ENCODE peak calls at places on chromosomes 1 and 21, in five cellular contexts. One of them, this sample, is unnamed.

GRCh38 chr1:211009944-211010343 is 124.0 kb downstream of the KCNH1 start:
- DNase-seq in A549: no peak
- DNase-seq in mucosa of descending colon: no peak
- DNase-seq in stimulated activated CD4-positive, alpha-beta T cell treated with anti-CD3 and anti-CD28 coated beads, TNF-alpha, amount 100 ng/mL, for 1 hour: no peak
- DNase-seq in GM12864: no peak
- DNase-seq in this sample: no peak

GRCh38 chr1:183477986-183478781 is 5.9 kb downstream of the SMG7 start:
- DNase-seq in A549: no peak
- DNase-seq in mucosa of descending colon: no peak
- DNase-seq in stimulated activated CD4-positive, alpha-beta T cell treated with anti-CD3 and anti-CD28 coated beads, TNF-alpha, amount 100 ng/mL, for 1 hour: no peak
- DNase-seq in GM12864: no peak
- DNase-seq in this sample: no peak

GRCh38 chr1:159204791-159205141 is at the start of gene ACKR1:
- DNase-seq in A549: no peak
- DNase-seq in mucosa of descending colon: no peak
- DNase-seq in stimulated activated CD4-positive, alpha-beta T cell treated with anti-CD3 and anti-CD28 coated beads, TNF-alpha, amount 100 ng/mL, for 1 hour: no peak
- DNase-seq in GM12864: no peak
- DNase-seq in this sample: no peak

GRCh38 chr1:78690516-78690915 is 40.9 kb downstream of the IFI44 start:
- DNase-seq in A549: no peak
- DNase-seq in mucosa of descending colon: no peak
- DNase-seq in stimulated activated CD4-positive, alpha-beta T cell treated with anti-CD3 and anti-CD28 coated beads, TNF-alpha, amount 100 ng/mL, for 1 hour: no peak
- DNase-seq in GM12864: no peak
- DNase-seq in this sample: no peak

GRCh38 chr1:17875171-17875881 is 120.2 kb downstream of the ACTL8 start:
- DNase-seq in A549: no peak
- DNase-seq in mucosa of descending colon: no peak
- DNase-seq in stimulated activated CD4-positive, alpha-beta T cell treated with anti-CD3 and anti-CD28 coated beads, TNF-alpha, amount 100 ng/mL, for 1 hour: no peak
- DNase-seq in GM12864: no peak
- DNase-seq in this sample: no peak

GRCh38 chr1:16017461-16018303 is at the start of gene HSPB7:
- DNase-seq in A549: no peak
- DNase-seq in mucosa of descending colon: peak
- DNase-seq in stimulated activated CD4-positive, alpha-beta T cell treated with anti-CD3 and anti-CD28 coated beads, TNF-alpha, amount 100 ng/mL, for 1 hour: no peak
- DNase-seq in GM12864: no peak
- DNase-seq in this sample: peak

GRCh38 chr1:27348861-27349783 is 7.3 kb downstream of the SYTL1 start:
- DNase-seq in A549: peak
- DNase-seq in mucosa of descending colon: peak
- DNase-seq in stimulated activated CD4-positive, alpha-beta T cell treated with anti-CD3 and anti-CD28 coated beads, TNF-alpha, amount 100 ng/mL, for 1 hour: no peak
- DNase-seq in GM12864: no peak
- DNase-seq in this sample: peak

GRCh38 chr1:181778630-181779285 is 282.8 kb downstream of the ZNF648 start:
- DNase-seq in A549: peak
- DNase-seq in mucosa of descending colon: no peak
- DNase-seq in stimulated activated CD4-positive, alpha-beta T cell treated with anti-CD3 and anti-CD28 coated beads, TNF-alpha, amount 100 ng/mL, for 1 hour: no peak
- DNase-seq in GM12864: no peak
- DNase-seq in this sample: no peak

GRCh38 chr1:2148691-2149090 is 45.9 kb downstream of the FAAP20 start:
- DNase-seq in A549: no peak
- DNase-seq in mucosa of descending colon: no peak
- DNase-seq in stimulated activated CD4-positive, alpha-beta T cell treated with anti-CD3 and anti-CD28 coated beads, TNF-alpha, amount 100 ng/mL, for 1 hour: no peak
- DNase-seq in GM12864: no peak
- DNase-seq in this sample: no peak

GRCh38 chr1:4868521-4868920 is 214.1 kb downstream of the AJAP1 start:
- DNase-seq in A549: no peak
- DNase-seq in mucosa of descending colon: no peak
- DNase-seq in stimulated activated CD4-positive, alpha-beta T cell treated with anti-CD3 and anti-CD28 coated beads, TNF-alpha, amount 100 ng/mL, for 1 hour: no peak
- DNase-seq in GM12864: no peak
- DNase-seq in this sample: no peak

GRCh38 chr1:240706150-240706904 is 94.4 kb upstream of the GREM2 start:
- DNase-seq in A549: no peak
- DNase-seq in mucosa of descending colon: peak
- DNase-seq in stimulated activated CD4-positive, alpha-beta T cell treated with anti-CD3 and anti-CD28 coated beads, TNF-alpha, amount 100 ng/mL, for 1 hour: no peak
- DNase-seq in GM12864: no peak
- DNase-seq in this sample: no peak

GRCh38 chr1:29981586-29982239 is 741.7 kb downstream of the MATN1 start:
- DNase-seq in A549: no peak
- DNase-seq in mucosa of descending colon: no peak
- DNase-seq in stimulated activated CD4-positive, alpha-beta T cell treated with anti-CD3 and anti-CD28 coated beads, TNF-alpha, amount 100 ng/mL, for 1 hour: no peak
- DNase-seq in GM12864: no peak
- DNase-seq in this sample: peak

GRCh38 chr1:17027900-17028299 is 16.2 kb upstream of the ATP13A2 start:
- DNase-seq in A549: no peak
- DNase-seq in mucosa of descending colon: no peak
- DNase-seq in stimulated activated CD4-positive, alpha-beta T cell treated with anti-CD3 and anti-CD28 coated beads, TNF-alpha, amount 100 ng/mL, for 1 hour: no peak
- DNase-seq in GM12864: no peak
- DNase-seq in this sample: peak

GRCh38 chr1:82030830-82031229 is 230.1 kb downstream of the ADGRL2 start:
- DNase-seq in A549: no peak
- DNase-seq in mucosa of descending colon: no peak
- DNase-seq in stimulated activated CD4-positive, alpha-beta T cell treated with anti-CD3 and anti-CD28 coated beads, TNF-alpha, amount 100 ng/mL, for 1 hour: no peak
- DNase-seq in GM12864: no peak
- DNase-seq in this sample: no peak

GRCh38 chr1:208101661-208102431 is 142.3 kb downstream of the PLXNA2 start:
- DNase-seq in A549: no peak
- DNase-seq in mucosa of descending colon: peak
- DNase-seq in stimulated activated CD4-positive, alpha-beta T cell treated with anti-CD3 and anti-CD28 coated beads, TNF-alpha, amount 100 ng/mL, for 1 hour: no peak
- DNase-seq in GM12864: no peak
- DNase-seq in this sample: peak

GRCh38 chr1:87718241-87718950 is 389.7 kb downstream of the LMO4 start:
- DNase-seq in A549: no peak
- DNase-seq in mucosa of descending colon: peak
- DNase-seq in stimulated activated CD4-positive, alpha-beta T cell treated with anti-CD3 and anti-CD28 coated beads, TNF-alpha, amount 100 ng/mL, for 1 hour: no peak
- DNase-seq in GM12864: no peak
- DNase-seq in this sample: no peak

GRCh38 chr1:171141336-171142051 is 43.6 kb upstream of the FMO2 start:
- DNase-seq in A549: no peak
- DNase-seq in mucosa of descending colon: no peak
- DNase-seq in stimulated activated CD4-positive, alpha-beta T cell treated with anti-CD3 and anti-CD28 coated beads, TNF-alpha, amount 100 ng/mL, for 1 hour: no peak
- DNase-seq in GM12864: no peak
- DNase-seq in this sample: peak

GRCh38 chr1:94055459-94056122 is 65.4 kb downstream of the ABCA4 start:
- DNase-seq in A549: no peak
- DNase-seq in mucosa of descending colon: no peak
- DNase-seq in stimulated activated CD4-positive, alpha-beta T cell treated with anti-CD3 and anti-CD28 coated beads, TNF-alpha, amount 100 ng/mL, for 1 hour: no peak
- DNase-seq in GM12864: no peak
- DNase-seq in this sample: no peak

GRCh38 chr1:215273838-215274516 is 191.4 kb downstream of the KCNK2 start:
- DNase-seq in A549: no peak
- DNase-seq in mucosa of descending colon: no peak
- DNase-seq in stimulated activated CD4-positive, alpha-beta T cell treated with anti-CD3 and anti-CD28 coated beads, TNF-alpha, amount 100 ng/mL, for 1 hour: no peak
- DNase-seq in GM12864: no peak
- DNase-seq in this sample: no peak

GRCh38 chr1:191643060-191643459 is 515.2 kb upstream of the RGS18 start:
- DNase-seq in A549: no peak
- DNase-seq in mucosa of descending colon: no peak
- DNase-seq in stimulated activated CD4-positive, alpha-beta T cell treated with anti-CD3 and anti-CD28 coated beads, TNF-alpha, amount 100 ng/mL, for 1 hour: no peak
- DNase-seq in GM12864: no peak
- DNase-seq in this sample: no peak

GRCh38 chr1:28056129-28056925 is 32.1 kb downstream of the EYA3 start:
- DNase-seq in A549: no peak
- DNase-seq in mucosa of descending colon: no peak
- DNase-seq in stimulated activated CD4-positive, alpha-beta T cell treated with anti-CD3 and anti-CD28 coated beads, TNF-alpha, amount 100 ng/mL, for 1 hour: peak
- DNase-seq in GM12864: no peak
- DNase-seq in this sample: peak

GRCh38 chr1:57845041-57845440 is 421.2 kb upstream of the DAB1 start:
- DNase-seq in A549: no peak
- DNase-seq in mucosa of descending colon: no peak
- DNase-seq in stimulated activated CD4-positive, alpha-beta T cell treated with anti-CD3 and anti-CD28 coated beads, TNF-alpha, amount 100 ng/mL, for 1 hour: no peak
- DNase-seq in GM12864: no peak
- DNase-seq in this sample: no peak

GRCh38 chr21:44437696-44438431 is 17.4 kb upstream of the LRRC3 start:
- DNase-seq in A549: no peak
- DNase-seq in mucosa of descending colon: no peak
- DNase-seq in stimulated activated CD4-positive, alpha-beta T cell treated with anti-CD3 and anti-CD28 coated beads, TNF-alpha, amount 100 ng/mL, for 1 hour: no peak
- DNase-seq in GM12864: no peak
- DNase-seq in this sample: no peak

GRCh38 chr1:115705085-115706008 is 63.2 kb downstream of the CASQ2 start:
- DNase-seq in A549: no peak
- DNase-seq in mucosa of descending colon: no peak
- DNase-seq in stimulated activated CD4-positive, alpha-beta T cell treated with anti-CD3 and anti-CD28 coated beads, TNF-alpha, amount 100 ng/mL, for 1 hour: no peak
- DNase-seq in GM12864: no peak
- DNase-seq in this sample: no peak